ENCODE peak calls at places on chromosome 1, in ten cellular contexts. Y is lung, A is OCI-LY7, H is nephron progenitor cell, Z is lower leg skin, E is tibial artery, B is GM23338, J is natural killer cell, P is GM12865, X is kidney epithelial cell. C is an unnamed sample.

GRCh38 chr1:163054056-163054706 is 15.0 kb upstream of the RGS4 start:
- DNase-seq in H (peak; percentile 29), J (no peak), E (no peak), Z (no peak), P (no peak), A (no peak), B (no peak), X (no peak), Y (peak; percentile 52), C (no peak)

GRCh38 chr1:31396633-31397351 is 16.2 kb upstream of the SERINC2 start:
- DNase-seq in Z (no peak), Y (no peak), X (peak; percentile 43), J (no peak), E (no peak), B (peak; percentile 62), P (no peak), H (no peak), A (peak; percentile 26), C (no peak)

GRCh38 chr1:60697204-60697994 is 385.0 kb upstream of the NFIA start:
- DNase-seq in J (no peak), P (no peak), E (no peak), A (no peak), B (no peak), Z (no peak), Y (no peak), H (no peak), X (no peak), C (no peak)

GRCh38 chr1:98086796-98087195 is 166.0 kb upstream of the DPYD start:
- DNase-seq in A (no peak), P (no peak), Y (no peak), E (no peak), B (peak; percentile 54), H (no peak), Z (no peak), J (no peak), X (peak; percentile 99), C (no peak)

GRCh38 chr1:162175393-162175792 is 105.9 kb downstream of the NOS1AP start:
- DNase-seq in X (no peak), Z (no peak), J (no peak), P (no peak), E (no peak), B (peak; percentile 75), Y (no peak), A (no peak), H (peak; percentile 35), C (no peak)

GRCh38 chr1:221532071-221532755 is 209.7 kb downstream of the DUSP10 start:
- DNase-seq in A (no peak), Z (no peak), P (no peak), B (no peak), E (no peak), J (no peak), X (no peak), Y (no peak), H (no peak), C (no peak)

GRCh38 chr1:244318512-244318911 is 133.2 kb downstream of the ADSS2 start:
- DNase-seq in E (no peak), A (no peak), Y (peak; percentile 2), Z (no peak), P (peak; percentile 43), B (no peak), X (no peak), H (no peak), J (no peak), C (no peak)

GRCh38 chr1:10696977-10697376 is 99.5 kb downstream of the CASZ1 start:
- DNase-seq in A (no peak), E (no peak), X (no peak), J (no peak), Y (no peak), H (no peak), B (no peak), P (no peak), Z (no peak), C (no peak)

GRCh38 chr1:56286956-56287355 is 292.4 kb downstream of the PLPP3 start:
- DNase-seq in Y (no peak), H (no peak), A (no peak), Z (no peak), E (no peak), X (no peak), P (no peak), J (no peak), B (no peak), C (no peak)

GRCh38 chr1:56295949-56296929 is 283.1 kb downstream of the PLPP3 start:
- DNase-seq in Y (no peak), B (no peak), J (no peak), Z (no peak), E (no peak), A (no peak), P (peak; percentile 50), H (no peak), X (no peak), C (no peak)

GRCh38 chr1:56289260-56289659 is 290.1 kb downstream of the PLPP3 start:
- DNase-seq in A (no peak), E (no peak), Z (no peak), X (no peak), Y (no peak), P (no peak), H (no peak), J (no peak), B (no peak), C (no peak)

GRCh38 chr1:56287736-56288135 is 291.6 kb downstream of the PLPP3 start:
- DNase-seq in J (no peak), Y (no peak), H (no peak), B (no peak), A (no peak), X (no peak), P (no peak), Z (no peak), E (no peak), C (no peak)

GRCh38 chr1:56291374-56291841 is 288.0 kb downstream of the PLPP3 start:
- DNase-seq in H (no peak), Y (no peak), X (no peak), B (peak; percentile 56), P (no peak), Z (peak; percentile 15), A (no peak), E (no peak), J (no peak), C (no peak)
- TF ChIP-seq CTCF in H (no peak), Y (no peak), X (no peak), B (no peak), P (no peak), Z (no peak), A (no peak), E (no peak), J (no peak), C (no peak)

GRCh38 chr1:2468041-2468472 is 8.0 kb upstream of the PLCH2 start:
- DNase-seq in H (peak; percentile 94), Z (no peak), E (no peak), J (peak; percentile 51), A (peak; percentile 33), X (no peak), Y (no peak), P (no peak), B (peak; percentile 75), C (peak; percentile 71)

GRCh38 chr1:2470290-2471158 is 5.6 kb upstream of the PLCH2 start:
- DNase-seq in P (no peak), B (no peak), X (no peak), Z (no peak), Y (no peak), A (no peak), H (no peak), J (no peak), E (no peak), C (no peak)

GRCh38 chr1:2466834-2467554 is 9.1 kb upstream of the PLCH2 start:
- DNase-seq in A (peak; percentile 45), B (peak; percentile 75), J (peak; percentile 45), X (no peak), E (no peak), Z (no peak), H (peak; percentile 71), P (no peak), Y (no peak), C (peak; percentile 59)

GRCh38 chr1:2469103-2469940 is 6.8 kb upstream of the PLCH2 start:
- DNase-seq in P (no peak), H (no peak), E (no peak), X (no peak), J (no peak), Y (no peak), B (no peak), A (no peak), Z (no peak), C (peak; percentile 54)

GRCh38 chr1:2468540-2468939 is 7.5 kb upstream of the PLCH2 start:
- DNase-seq in P (no peak), J (no peak), X (no peak), E (no peak), Y (no peak), A (no peak), H (no peak), B (no peak), Z (no peak), C (peak; percentile 60)
- TF ChIP-seq CTCF in P (no peak), J (no peak), X (no peak), E (no peak), Y (no peak), A (no peak), H (no peak), B (no peak), Z (no peak), C (no peak)

GRCh38 chr1:178278135-178278534 is 184.2 kb downstream of the RASAL2 start:
- DNase-seq in P (no peak), E (no peak), H (no peak), J (no peak), B (no peak), A (no peak), Z (no peak), Y (no peak), X (no peak), C (no peak)

GRCh38 chr1:178282949-178283367 is 189.1 kb downstream of the RASAL2 start:
- DNase-seq in P (no peak), A (no peak), B (peak; percentile 56), Y (no peak), E (no peak), Z (no peak), J (no peak), H (no peak), X (no peak), C (no peak)

GRCh38 chr1:178279287-178279686 is 185.4 kb downstream of the RASAL2 start:
- DNase-seq in H (no peak), Z (no peak), Y (no peak), B (no peak), X (no peak), A (no peak), J (no peak), P (no peak), E (no peak), C (no peak)

GRCh38 chr1:178283409-178283808 is 189.5 kb downstream of the RASAL2 start:
- DNase-seq in E (no peak), Z (no peak), A (no peak), X (no peak), J (no peak), Y (no peak), B (peak; percentile 97), H (peak; percentile 18), P (no peak), C (no peak)

GRCh38 chr1:178284059-178284458 is 190.2 kb downstream of the RASAL2 start:
- DNase-seq in A (no peak), P (no peak), Z (no peak), X (no peak), J (no peak), H (no peak), Y (no peak), E (no peak), B (peak; percentile 33), C (no peak)
- TF ChIP-seq CTCF in A (no peak), P (no peak), Z (no peak), X (no peak), J (no peak), H (no peak), Y (no peak), E (no peak), B (no peak), C (no peak)

DNA sequence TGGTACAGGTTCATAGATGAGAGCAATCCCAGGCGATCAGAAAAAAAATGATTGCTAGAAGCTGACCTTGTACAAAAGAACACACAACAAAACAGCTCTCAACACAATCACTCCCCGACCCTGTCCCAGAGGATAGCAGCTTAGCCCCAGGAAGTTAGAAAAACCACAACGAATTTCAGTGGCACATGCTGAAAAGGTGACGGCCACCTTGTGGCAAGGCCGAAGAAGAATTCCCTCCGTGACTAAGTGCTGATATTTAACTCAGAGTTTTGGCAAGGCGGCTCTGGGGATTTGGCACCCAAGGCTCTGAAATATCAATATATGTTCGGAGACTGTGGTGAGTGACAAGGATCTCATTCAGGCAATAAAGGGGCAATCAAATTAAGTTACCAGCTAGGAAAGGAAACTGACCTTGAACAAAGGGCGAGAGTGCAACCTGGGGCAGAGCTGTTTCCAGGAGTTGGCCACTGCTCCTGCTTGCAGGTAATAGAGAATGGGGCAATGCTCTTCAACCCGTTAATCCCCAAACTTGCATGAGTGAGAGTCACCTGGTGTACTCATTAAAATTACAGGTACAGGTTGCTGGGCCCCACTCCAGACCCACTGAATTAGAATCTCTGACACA is 96.2 kb downstream of the BEND5 start:
- DNase-seq in E (no peak), X (no peak), Z (no peak), P (peak; percentile 7), H (no peak), A (no peak), J (no peak), Y (no peak), B (peak; percentile 72), C (no peak)
- TF ChIP-seq CTCF in E (peak; percentile 5), X (peak; percentile 22), Z (no peak), P (no peak), H (no peak), A (no peak), J (no peak), Y (no peak), B (peak; percentile 52), C (no peak)